ENCODE peak calls at places on chromosome 22, in seven cellular contexts. Z is endothelial cell of umbilical vein, H is heart left ventricle, P is keratinocyte, R is neuronal stem cell, C is right lobe of liver, Q is pancreas. A is an unnamed sample.

GRCh38 chr22:17818649-17819048 is 44.4 kb upstream of the BID start:
- DNase-seq in Z (no peak), H (no peak), P (no peak), R (no peak), C (no peak), Q (peak; percentile 64), A (no peak)

GRCh38 chr22:17884084-17884483 is 109.8 kb upstream of the BID start:
- DNase-seq in Z (no peak), H (no peak), P (no peak), R (no peak), C (peak; percentile 91), Q (no peak), A (no peak)

GRCh38 chr22:22463855-22464540 is 44.5 kb downstream of the ZNF280B start:
- DNase-seq in Z (peak; percentile 54), H (no peak), P (no peak), R (peak; percentile 82), C (peak; percentile 52), Q (no peak), A (peak; percentile 57)

GRCh38 chr22:17106785-17107546 is 14.2 kb downstream of the TMEM121B start:
- DNase-seq in Z (no peak), H (no peak), P (no peak), R (no peak), C (no peak), Q (no peak), A (no peak)

GRCh38 chr22:42847110-42847509 is 10.0 kb downstream of the ARFGAP3 start:
- DNase-seq in Z (no peak), H (no peak), P (no peak), R (no peak), C (no peak), Q (no peak), A (no peak)

GRCh38 chr22:42353883-42354727 is 78.1 kb downstream of the NFAM1 start:
- DNase-seq in Z (no peak), H (no peak), P (no peak), R (no peak), C (no peak), Q (no peak), A (no peak)

GRCh38 chr22:45510376-45511232 is 7.9 kb downstream of the FBLN1 start:
- DNase-seq in Z (no peak), H (peak; percentile 15), P (no peak), R (no peak), C (no peak), Q (peak; percentile 14), A (no peak)

GRCh38 chr22:43745783-43746356 is 66.2 kb downstream of the EFCAB6 start:
- DNase-seq in Z (no peak), H (no peak), P (no peak), R (no peak), C (no peak), Q (no peak), A (no peak)

GRCh38 chr22:45497268-45497667 is 5.4 kb upstream of the FBLN1 start:
- DNase-seq in Z (peak; percentile 25), H (no peak), P (no peak), R (no peak), C (no peak), Q (no peak), A (no peak)

GRCh38 chr22:19664406-19664805 is 49.9 kb upstream of the SEPTIN5 start:
- DNase-seq in Z (peak; percentile 79), H (no peak), P (no peak), R (no peak), C (no peak), Q (no peak), A (no peak)

GRCh38 chr22:40506762-40507161 is 129.8 kb downstream of the MRTFA start:
- DNase-seq in Z (no peak), H (no peak), P (no peak), R (no peak), C (no peak), Q (no peak), A (no peak)

GRCh38 chr22:42074153-42074750 is at the start of gene PHETA2:
- DNase-seq in Z (peak; percentile 49), H (peak; percentile 82), P (no peak), R (no peak), C (peak; percentile 53), Q (peak; percentile 87), A (peak; percentile 30)

GRCh38 chr22:47092896-47093311 is 330.5 kb downstream of the TBC1D22A start:
- DNase-seq in Z (no peak), H (no peak), P (no peak), R (no peak), C (no peak), Q (no peak), A (no peak)

GRCh38 chr22:30877662-30878515 is 90.7 kb downstream of the MORC2 start:
- DNase-seq in Z (no peak), H (peak; percentile 39), P (no peak), R (no peak), C (peak; percentile 18), Q (no peak), A (no peak)

GRCh38 chr22:27397036-27397947 is 404.3 kb downstream of the MN1 start:
- DNase-seq in Z (no peak), H (no peak), P (no peak), R (no peak), C (no peak), Q (no peak), A (no peak)

GRCh38 chr22:41445171-41446056 is 1.2 kb downstream of the TOB2 start:
- DNase-seq in Z (peak; percentile 41), H (no peak), P (no peak), R (peak; percentile 71), C (peak; percentile 54), Q (peak; percentile 61), A (peak; percentile 51)

GRCh38 chr22:35399114-35399677 is 744 bp upstream of the MCM5 start:
- DNase-seq in Z (no peak), H (no peak), P (no peak), R (no peak), C (no peak), Q (no peak), A (no peak)

GRCh38 chr22:48629631-48630443 is 1197.8 kb downstream of the BRD1 start:
- DNase-seq in Z (no peak), H (no peak), P (no peak), R (no peak), C (no peak), Q (no peak), A (no peak)

GRCh38 chr22:40844951-40845350 is 11.5 kb downstream of the ST13 start:
- DNase-seq in Z (no peak), H (no peak), P (no peak), R (no peak), C (no peak), Q (no peak), A (no peak)

GRCh38 chr22:33401291-33401690 is 343.1 kb upstream of the SYN3 start:
- DNase-seq in Z (no peak), H (no peak), P (no peak), R (no peak), C (no peak), Q (no peak), A (no peak)
- H3K27ac ChIP-seq in Z (no peak overlapping the region), H (no peak overlapping the region), P (no peak overlapping the region), R (no peak overlapping the region), C (no peak overlapping the region), Q (no peak overlapping the region), A (no peak overlapping the region)

GRCh38 chr22:50720861-50721844 is 16.9 kb upstream of the ACR start:
- DNase-seq in Z (no peak), H (peak; percentile 54), P (no peak), R (no peak), C (no peak), Q (peak; percentile 74), A (no peak)
- H3K36me3 ChIP-seq in Z (peaks cover 47% of the 10 kb centered on the region), H (peaks cover 11% of the 10 kb centered on the region), P (no peaks in the 10 kb centered on the region), R (peaks cover 19% of the 10 kb centered on the region), C (no peaks in the 10 kb centered on the region), Q (no peaks in the 10 kb centered on the region), A (no peaks in the 10 kb centered on the region)

GRCh38 chr22:28915969-28916368 is 32.6 kb downstream of the ZNRF3 start:
- DNase-seq in Z (no peak), H (no peak), P (no peak), R (no peak), C (no peak), Q (no peak), A (no peak)
- H3K4me3 ChIP-seq in Z (no peak overlapping the region), H (no peak overlapping the region), P (no peak overlapping the region), R (no peak overlapping the region), C (no peak overlapping the region), Q (no peak overlapping the region), A (no peak overlapping the region)

GRCh38 chr22:37842015-37842793 is 1.9 kb downstream of the ANKRD54 start:
- DNase-seq in Z (no peak), H (no peak), P (no peak), R (no peak), C (no peak), Q (no peak), A (peak; percentile 73)
- H3K27ac ChIP-seq in Z (no peak overlapping the region), H (no peak overlapping the region), P (no peak overlapping the region), R (no peak overlapping the region), C (no peak overlapping the region), Q (peak overlapping the region; percentile 92), A (peak overlapping the region; percentile 21)

GRCh38 chr22:23827351-23827995 is 11.3 kb downstream of the DERL3 start:
- DNase-seq in Z (no peak), H (peak; percentile 22), P (no peak), R (no peak), C (peak; percentile 35), Q (no peak), A (no peak)
- H3K36me3 ChIP-seq in Z (peaks cover 15% of the 10 kb centered on the region), H (peaks cover 60% of the 10 kb centered on the region), P (peaks cover 48% of the 10 kb centered on the region), R (peaks cover 70% of the 10 kb centered on the region), C (no peaks in the 10 kb centered on the region), Q (peaks cover 53% of the 10 kb centered on the region), A (peaks cover 14% of the 10 kb centered on the region)

DNA sequence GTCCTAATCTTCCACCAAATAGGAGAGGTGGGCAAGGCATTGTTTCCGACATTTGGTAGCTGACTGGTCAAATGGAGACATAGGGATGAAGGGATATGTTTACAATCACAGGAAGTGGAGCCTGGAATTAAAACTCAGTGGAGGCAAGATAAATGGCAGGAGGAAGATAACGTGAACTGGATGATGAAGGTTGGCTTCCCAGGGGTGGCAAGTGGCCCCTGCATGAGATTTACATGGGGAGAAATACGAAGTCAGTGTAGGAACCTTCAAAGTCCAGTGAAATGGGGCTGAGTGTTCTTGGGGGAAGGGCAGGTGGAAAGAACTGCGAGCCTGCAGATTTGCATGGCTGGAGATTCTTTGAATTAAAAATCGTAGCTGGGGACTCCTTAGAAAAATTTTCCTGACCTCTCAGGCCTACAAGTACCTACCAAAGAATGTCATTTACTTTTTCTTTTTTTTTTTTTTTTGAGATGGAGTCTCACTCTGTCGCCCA is 724 bp upstream of the FOXRED2 start:
- DNase-seq in Z (no peak), H (no peak), P (no peak), R (no peak), C (no peak), Q (no peak), A (no peak)
- H3K4me3 ChIP-seq in Z (no peak overlapping the region), H (peak overlapping the region; percentile 61), P (peak overlapping the region; percentile 60), R (no peak overlapping the region), C (no peak overlapping the region), Q (peak overlapping the region; percentile 56), A (no peak overlapping the region)